ENCODE peak calls at places on chromosomes 11 and 22, in seven cellular contexts. One of them, this sample, is unnamed. For H3K9me3, the result is how much of the 10 kb centered on the place peaks cover.

GRCh38 chr11:116910378-116910777 is 73.0 kb upstream of the APOA1 start:
- DNase-seq in body of pancreas: no peak
- DNase-seq in lower lobe of right lung: no peak
- DNase-seq in SJSA1: no peak
- DNase-seq in RWPE2: no peak
- DNase-seq in GM23248: peak
- DNase-seq in fibroblast of lung: peak
- DNase-seq in this sample: no peak

GRCh38 chr11:75394086-75394840 is 5.1 kb upstream of the RPS3 start:
- DNase-seq in fibroblast of lung: no peak
- DNase-seq in GM23248: no peak
- DNase-seq in lower lobe of right lung: no peak
- DNase-seq in body of pancreas: no peak
- DNase-seq in RWPE2: no peak
- DNase-seq in SJSA1: no peak
- DNase-seq in this sample: no peak

GRCh38 chr11:64157987-64158386 is 7.9 kb downstream of the MACROD1 start:
- DNase-seq in SJSA1: no peak
- DNase-seq in fibroblast of lung: no peak
- DNase-seq in body of pancreas: no peak
- DNase-seq in RWPE2: no peak
- DNase-seq in lower lobe of right lung: no peak
- DNase-seq in GM23248: no peak
- DNase-seq in this sample: no peak

GRCh38 chr11:123535401-123535800 is 105.3 kb downstream of the GRAMD1B start:
- DNase-seq in lower lobe of right lung: no peak
- DNase-seq in SJSA1: no peak
- DNase-seq in RWPE2: no peak
- DNase-seq in fibroblast of lung: no peak
- DNase-seq in body of pancreas: no peak
- DNase-seq in GM23248: peak
- DNase-seq in this sample: no peak

GRCh38 chr11:82547163-82547560 is 186.5 kb downstream of the FAM181B start:
- DNase-seq in fibroblast of lung: no peak
- DNase-seq in SJSA1: no peak
- DNase-seq in lower lobe of right lung: no peak
- DNase-seq in RWPE2: no peak
- DNase-seq in body of pancreas: no peak
- DNase-seq in GM23248: no peak
- DNase-seq in this sample: no peak

GRCh38 chr11:35549787-35550186 is 24.4 kb upstream of the PAMR1 start:
- DNase-seq in GM23248: peak
- DNase-seq in fibroblast of lung: peak
- DNase-seq in RWPE2: peak
- DNase-seq in body of pancreas: no peak
- DNase-seq in SJSA1: peak
- DNase-seq in lower lobe of right lung: peak
- DNase-seq in this sample: no peak

GRCh38 chr11:89347071-89347470 is 144.1 kb downstream of the NOX4 start:
- DNase-seq in fibroblast of lung: peak
- DNase-seq in body of pancreas: no peak
- DNase-seq in GM23248: no peak
- DNase-seq in SJSA1: no peak
- DNase-seq in lower lobe of right lung: no peak
- DNase-seq in RWPE2: no peak
- DNase-seq in this sample: no peak

GRCh38 chr11:70420008-70420464 is 21.7 kb downstream of the CTTN start:
- DNase-seq in lower lobe of right lung: no peak
- DNase-seq in GM23248: no peak
- DNase-seq in body of pancreas: no peak
- DNase-seq in RWPE2: no peak
- DNase-seq in SJSA1: no peak
- DNase-seq in fibroblast of lung: peak
- DNase-seq in this sample: no peak

GRCh38 chr11:68040957-68041591 is 2.2 kb downstream of the TCIRG1 start:
- DNase-seq in RWPE2: peak
- DNase-seq in fibroblast of lung: no peak
- DNase-seq in GM23248: no peak
- DNase-seq in body of pancreas: peak
- DNase-seq in lower lobe of right lung: peak
- DNase-seq in SJSA1: no peak
- DNase-seq in this sample: no peak

GRCh38 chr11:54558407-54558806 is 45.4 kb downstream of the OR4C46 start:
- DNase-seq in GM23248: no peak
- DNase-seq in fibroblast of lung: no peak
- DNase-seq in body of pancreas: no peak
- DNase-seq in lower lobe of right lung: no peak
- DNase-seq in RWPE2: no peak
- DNase-seq in SJSA1: no peak
- DNase-seq in this sample: no peak
- H3K9me3 ChIP-seq in GM23248: under half
- H3K9me3 ChIP-seq in fibroblast of lung: under half
- H3K9me3 ChIP-seq in body of pancreas: under half
- H3K9me3 ChIP-seq in lower lobe of right lung: under half
- H3K9me3 ChIP-seq in RWPE2: under half
- H3K9me3 ChIP-seq in SJSA1: under half
- H3K9me3 ChIP-seq in this sample: under half

GRCh38 chr11:3866836-3867208 is 11.4 kb downstream of the STIM1 start:
- DNase-seq in SJSA1: no peak
- DNase-seq in body of pancreas: no peak
- DNase-seq in lower lobe of right lung: no peak
- DNase-seq in RWPE2: no peak
- DNase-seq in fibroblast of lung: no peak
- DNase-seq in GM23248: no peak
- DNase-seq in this sample: no peak
- H3K27ac ChIP-seq in SJSA1: peak
- H3K27ac ChIP-seq in body of pancreas: peak
- H3K27ac ChIP-seq in lower lobe of right lung: peak
- H3K27ac ChIP-seq in RWPE2: no peak
- H3K27ac ChIP-seq in fibroblast of lung: no peak
- H3K27ac ChIP-seq in GM23248: no peak
- H3K27ac ChIP-seq in this sample: no peak

GRCh38 chr22:27796829-27797792 is 4.4 kb downstream of the MN1 start:
- DNase-seq in body of pancreas: no peak
- DNase-seq in lower lobe of right lung: no peak
- DNase-seq in SJSA1: no peak
- DNase-seq in RWPE2: no peak
- DNase-seq in GM23248: no peak
- DNase-seq in fibroblast of lung: peak
- DNase-seq in this sample: no peak
- H3K4me3 ChIP-seq in body of pancreas: no peak
- H3K4me3 ChIP-seq in lower lobe of right lung: peak
- H3K4me3 ChIP-seq in SJSA1: no peak
- H3K4me3 ChIP-seq in RWPE2: no peak
- H3K4me3 ChIP-seq in GM23248: peak
- H3K4me3 ChIP-seq in fibroblast of lung: no peak
- H3K4me3 ChIP-seq in this sample: no peak

GRCh38 chr11:94781822-94782221 is 13.7 kb downstream of the AMOTL1 start:
- DNase-seq in fibroblast of lung: peak
- DNase-seq in GM23248: peak
- DNase-seq in body of pancreas: no peak
- DNase-seq in RWPE2: no peak
- DNase-seq in lower lobe of right lung: no peak
- DNase-seq in SJSA1: no peak
- DNase-seq in this sample: no peak
- H3K9me3 ChIP-seq in fibroblast of lung: under half
- H3K9me3 ChIP-seq in GM23248: under half
- H3K9me3 ChIP-seq in body of pancreas: under half
- H3K9me3 ChIP-seq in RWPE2: under half
- H3K9me3 ChIP-seq in lower lobe of right lung: under half
- H3K9me3 ChIP-seq in SJSA1: under half
- H3K9me3 ChIP-seq in this sample: under half